ENCODE peak calls at places on chromosome 7, in nine cellular contexts. F is IMR-90, Q is kidney, K is GM06990, H is colonic mucosa, R is BJ, X is brain microvascular endothelial cell, W is A549, O is uterus. L is an unnamed sample.

GRCh38 chr7:23544913-23545354 is 13.2 kb upstream of the TRA2A start:
- DNase-seq in F (peak), Q (no peak), K (peak), H (no peak), R (no peak), X (peak), W (peak), O (no peak), L (no peak)

GRCh38 chr7:101114492-101114891 is 12.4 kb upstream of the SERPINE1 start:
- DNase-seq in F (no peak), Q (no peak), K (no peak), H (no peak), R (no peak), X (peak), W (no peak), O (no peak), L (no peak)

GRCh38 chr7:138400400-138400886 is 59.6 kb upstream of the TRIM24 start:
- DNase-seq in F (no peak), Q (no peak), K (no peak), H (no peak), R (no peak), X (no peak), W (no peak), O (no peak), L (no peak)

GRCh38 chr7:64879800-64880199 is 23.3 kb upstream of the ZNF273 start:
- DNase-seq in F (no peak), Q (no peak), K (no peak), H (peak), R (no peak), X (no peak), W (no peak), O (no peak), L (no peak)

GRCh38 chr7:19290936-19291335 is 145.7 kb upstream of the FERD3L start:
- DNase-seq in F (peak), Q (no peak), K (no peak), H (no peak), R (no peak), X (no peak), W (no peak), O (no peak), L (no peak)

GRCh38 chr7:143884978-143885559 is 16.9 kb downstream of the TCAF1 start:
- DNase-seq in F (peak), Q (peak), K (peak), H (peak), R (no peak), X (peak), W (no peak), O (peak), L (no peak)

GRCh38 chr7:4817178-4817905 is 41.9 kb downstream of the AP5Z1 start:
- DNase-seq in F (no peak), Q (no peak), K (no peak), H (no peak), R (no peak), X (no peak), W (no peak), O (no peak), L (peak)

GRCh38 chr7:34550996-34551395 is 107.0 kb upstream of the NPSR1 start:
- DNase-seq in F (no peak), Q (no peak), K (no peak), H (no peak), R (no peak), X (no peak), W (no peak), O (no peak), L (no peak)

GRCh38 chr7:155254018-155254417 is 43.7 kb upstream of the INSIG1 start:
- DNase-seq in F (no peak), Q (no peak), K (no peak), H (no peak), R (no peak), X (no peak), W (no peak), O (no peak), L (no peak)

GRCh38 chr7:7773334-7774308 is 55.2 kb upstream of the RPA3 start:
- DNase-seq in F (no peak), Q (no peak), K (peak), H (no peak), R (no peak), X (no peak), W (no peak), O (no peak), L (no peak)

GRCh38 chr7:114082567-114082933 is 163.7 kb upstream of the PPP1R3A start:
- DNase-seq in F (no peak), Q (no peak), K (no peak), H (peak), R (no peak), X (no peak), W (no peak), O (no peak), L (no peak)

GRCh38 chr7:130149575-130150139 is 55.5 kb downstream of the TMEM209 start:
- DNase-seq in F (no peak), Q (no peak), K (peak), H (peak), R (no peak), X (no peak), W (no peak), O (no peak), L (no peak)

GRCh38 chr7:11192506-11192905 is 218.8 kb downstream of the PHF14 start:
- DNase-seq in F (peak), Q (no peak), K (no peak), H (no peak), R (no peak), X (peak), W (no peak), O (no peak), L (no peak)

GRCh38 chr7:7157177-7157886 is 25.0 kb upstream of the C1GALT1 start:
- DNase-seq in F (peak), Q (no peak), K (no peak), H (no peak), R (peak), X (peak), W (no peak), O (no peak), L (no peak)

GRCh38 chr7:137801003-137801402 is 45.8 kb downstream of the DGKI start:
- DNase-seq in F (peak), Q (no peak), K (no peak), H (no peak), R (no peak), X (peak), W (no peak), O (no peak), L (no peak)

GRCh38 chr7:22443370-22444180 is 56.4 kb downstream of the STEAP1B start:
- DNase-seq in F (peak), Q (no peak), K (no peak), H (peak), R (no peak), X (peak), W (no peak), O (no peak), L (no peak)

GRCh38 chr7:55555160-55555559 is 17.1 kb downstream of the VOPP1 start:
- DNase-seq in F (no peak), Q (no peak), K (no peak), H (peak), R (no peak), X (no peak), W (no peak), O (no peak), L (no peak)

GRCh38 chr7:81430761-81431160 is 339.1 kb downstream of the HGF start:
- DNase-seq in F (no peak), Q (no peak), K (no peak), H (no peak), R (no peak), X (no peak), W (no peak), O (no peak), L (no peak)

GRCh38 chr7:55135462-55135861 is 116.6 kb downstream of the EGFR start:
- DNase-seq in F (no peak), Q (no peak), K (no peak), H (no peak), R (no peak), X (no peak), W (no peak), O (no peak), L (no peak)

GRCh38 chr7:130595986-130596385 is 72.6 kb downstream of the COPG2 start:
- DNase-seq in F (peak), Q (peak), K (no peak), H (no peak), R (no peak), X (peak), W (peak), O (no peak), L (no peak)

GRCh38 chr7:101594790-101595189 is 34.3 kb downstream of the MYL10 start:
- DNase-seq in F (no peak), Q (no peak), K (no peak), H (no peak), R (no peak), X (no peak), W (no peak), O (no peak), L (no peak)

GRCh38 chr7:6482307-6482706 is 34.6 kb upstream of the DAGLB start:
- DNase-seq in F (no peak), Q (no peak), K (no peak), H (peak), R (no peak), X (no peak), W (no peak), O (no peak), L (no peak)

GRCh38 chr7:80155374-80155773 is 20.7 kb downstream of the GNAI1 start:
- DNase-seq in F (no peak), Q (no peak), K (no peak), H (no peak), R (no peak), X (no peak), W (no peak), O (no peak), L (no peak)

DNA sequence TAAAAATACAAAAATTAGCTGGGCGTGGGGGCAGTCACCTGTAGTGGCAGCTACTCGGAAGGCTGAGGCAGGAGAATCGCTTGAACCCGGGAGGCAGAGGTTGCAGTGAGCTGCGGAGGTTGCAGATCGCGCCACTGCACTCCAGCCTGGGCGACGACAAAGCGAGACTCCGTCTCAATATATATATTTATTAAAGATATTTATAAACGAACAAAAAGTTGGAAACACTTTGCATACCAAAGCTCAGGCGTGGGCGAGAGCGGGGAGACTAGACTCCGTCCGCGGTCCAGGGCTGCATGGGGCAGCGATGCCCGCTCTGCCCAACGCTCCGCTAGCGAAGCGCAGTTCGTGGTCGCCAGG is 7.9 kb upstream of the CRYGN start:
- DNase-seq in F (no peak), Q (no peak), K (no peak), H (no peak), R (no peak), X (no peak), W (no peak), O (no peak), L (no peak)
- H3K4me3 ChIP-seq in F (no peak), Q (peak), K (peak), H (peak), R (peak), X (peak), W (peak), O (no peak), L (peak)

DNA sequence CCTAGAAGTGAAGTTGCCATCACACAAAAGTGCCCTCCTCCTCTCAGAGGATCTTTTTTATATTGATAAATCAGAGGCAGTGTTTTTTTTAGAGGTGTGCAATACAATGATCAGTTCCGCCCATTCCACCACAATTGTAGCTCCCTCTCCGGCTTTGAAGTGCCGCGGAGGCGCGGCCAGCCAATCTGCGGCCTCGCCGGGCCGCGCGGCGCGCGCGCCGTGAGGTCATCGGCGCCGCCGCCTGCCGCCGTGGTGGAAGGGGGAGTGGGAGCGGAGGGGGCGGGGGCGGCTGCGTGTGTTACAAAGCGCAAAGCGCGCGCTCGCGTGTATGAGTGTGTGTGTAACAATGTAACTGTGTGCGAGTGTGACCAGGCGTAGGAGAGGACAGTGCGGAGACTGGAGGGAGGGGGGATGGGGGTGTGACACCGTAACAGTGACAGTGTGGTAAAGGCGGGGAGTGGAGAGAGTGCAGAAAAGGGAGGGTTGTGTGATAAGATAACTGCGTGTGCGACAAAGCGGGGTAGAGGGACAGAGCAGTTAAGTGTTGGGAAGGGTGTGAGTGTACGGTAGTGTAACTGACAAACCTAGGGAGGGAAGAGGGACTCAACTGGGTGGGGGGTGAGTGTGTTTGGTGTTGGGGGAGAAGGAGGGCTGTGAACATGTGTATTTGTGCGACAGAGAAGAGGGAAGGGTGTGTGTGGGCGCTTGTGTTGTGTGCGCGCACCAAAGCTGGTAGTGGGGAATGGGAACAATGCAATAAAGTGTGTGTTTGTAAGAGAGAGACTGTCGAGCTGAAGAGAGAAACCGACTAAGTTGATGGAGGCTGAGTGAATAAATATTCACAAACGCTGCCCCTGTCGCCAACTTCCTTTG is at the start of gene SP8:
- DNase-seq in F (peak), Q (no peak), K (peak), H (peak), R (no peak), X (no peak), W (no peak), O (no peak), L (no peak)
- H3K4me3 ChIP-seq in F (peak), Q (no peak), K (peak), H (peak), R (peak), X (peak), W (peak), O (no peak), L (peak)

DNA sequence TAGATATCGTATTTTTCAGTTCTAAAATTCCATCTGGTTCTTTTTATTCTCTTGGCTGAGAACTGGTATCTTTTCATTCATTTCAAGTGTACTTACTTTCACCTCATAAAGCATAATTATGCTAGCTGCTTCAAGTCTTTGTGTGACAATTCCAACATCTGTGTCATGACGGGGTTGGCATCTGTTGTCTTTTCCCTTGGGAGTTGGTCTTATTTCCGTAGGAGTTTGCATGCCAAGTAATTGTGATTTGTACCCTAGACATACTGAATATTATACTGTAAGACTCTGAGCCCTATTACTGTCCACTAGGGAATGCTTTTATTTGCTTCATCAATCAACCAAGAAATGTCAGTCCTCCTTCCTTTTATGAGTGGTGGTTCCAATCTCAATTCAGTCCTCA is 24.6 kb upstream of the HUS1 start:
- DNase-seq in F (no peak), Q (no peak), K (no peak), H (no peak), R (no peak), X (no peak), W (no peak), O (no peak), L (no peak)
- H3K4me3 ChIP-seq in F (no peak), Q (no peak), K (no peak), H (no peak), R (no peak), X (no peak), W (no peak), O (no peak), L (no peak)

DNA sequence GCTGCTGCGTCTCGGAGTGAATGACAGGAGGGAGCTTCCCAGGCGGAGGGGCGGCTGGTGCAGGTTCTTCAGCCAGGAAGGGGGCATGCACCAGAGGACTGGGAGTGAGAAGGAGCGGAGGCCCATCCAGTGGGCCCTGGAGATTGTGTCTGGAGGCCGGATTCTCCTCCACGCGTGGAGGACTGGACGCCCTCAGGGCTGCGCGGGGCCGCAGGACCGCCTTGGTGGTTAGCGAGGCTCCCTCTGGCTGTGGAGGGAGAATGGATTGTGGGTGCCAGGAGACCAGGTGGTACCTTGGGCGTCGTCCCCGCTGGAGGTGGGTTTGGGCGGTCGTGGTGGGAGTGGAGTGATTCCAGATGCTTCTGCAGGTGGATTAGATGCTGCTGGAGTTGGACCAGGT is 68.9 kb downstream of the ELFN1 start:
- DNase-seq in F (no peak), Q (peak), K (no peak), H (no peak), R (no peak), X (no peak), W (no peak), O (no peak), L (no peak)
- H3K4me3 ChIP-seq in F (no peak), Q (no peak), K (no peak), H (no peak), R (no peak), X (no peak), W (no peak), O (no peak), L (no peak)

DNA sequence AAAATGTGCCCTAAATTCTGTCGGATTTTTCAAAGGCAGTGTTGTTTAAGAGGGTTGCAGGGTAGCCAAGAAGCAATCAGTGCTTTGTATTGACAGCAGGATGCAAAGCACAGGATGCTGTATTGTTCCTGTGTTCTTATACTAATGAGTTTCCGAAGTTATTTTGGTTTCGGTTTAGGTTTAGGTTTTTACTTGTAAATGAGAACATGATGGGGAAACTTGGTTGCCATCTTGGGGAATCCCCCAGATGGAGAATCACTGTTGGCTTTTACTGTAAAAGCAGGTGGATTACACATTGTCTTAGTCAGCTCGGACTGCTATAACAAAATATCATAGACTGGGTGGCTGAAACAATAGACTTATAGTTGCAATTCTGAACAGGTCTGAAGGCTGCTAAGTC is 72.1 kb downstream of the INHBA start:
- DNase-seq in F (no peak), Q (no peak), K (peak), H (no peak), R (no peak), X (no peak), W (no peak), O (no peak), L (no peak)
- H3K4me3 ChIP-seq in F (no peak), Q (no peak), K (no peak), H (no peak), R (no peak), X (no peak), W (no peak), O (no peak), L (no peak)

DNA sequence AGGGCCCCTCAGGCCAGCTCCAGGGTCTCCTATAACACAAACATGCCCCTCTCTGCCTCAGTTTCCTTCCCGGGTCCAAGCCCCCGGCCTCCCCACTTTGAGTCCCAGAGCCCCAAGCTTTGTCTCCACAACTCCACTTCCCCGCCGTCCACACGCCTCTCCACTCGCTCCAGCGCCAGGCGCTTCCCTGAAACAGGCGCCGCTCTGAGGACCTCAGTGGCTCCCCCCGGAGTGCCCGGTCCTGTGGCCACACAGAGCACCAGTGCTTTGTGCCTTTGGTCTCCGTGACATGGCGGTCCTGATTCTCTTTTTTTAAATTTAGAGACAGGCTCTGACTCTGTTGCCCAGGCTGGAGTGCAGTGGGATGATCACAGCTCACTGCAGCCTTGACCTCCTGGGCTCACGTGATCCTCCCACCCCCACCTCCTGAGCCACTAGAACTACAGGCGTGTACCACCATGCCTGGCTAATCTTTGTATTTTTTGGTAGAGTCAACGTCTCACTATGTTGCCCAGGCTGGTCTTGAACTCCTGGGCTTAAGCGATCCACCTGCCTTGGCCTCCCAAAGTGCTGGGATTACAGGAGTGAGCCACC is 7.7 kb upstream of the INTS1 start:
- DNase-seq in F (no peak), Q (no peak), K (no peak), H (no peak), R (no peak), X (no peak), W (no peak), O (no peak), L (no peak)
- H3K4me3 ChIP-seq in F (no peak), Q (no peak), K (no peak), H (no peak), R (no peak), X (no peak), W (no peak), O (no peak), L (no peak)

GRCh38 chr7:15015545-15016314 is 113.2 kb upstream of the DGKB start:
- DNase-seq in F (peak), Q (peak), K (no peak), H (peak), R (no peak), X (peak), W (peak), O (peak), L (no peak)
- H3K4me3 ChIP-seq in F (no peak), Q (peak), K (no peak), H (no peak), R (no peak), X (peak), W (no peak), O (no peak), L (peak)

DNA sequence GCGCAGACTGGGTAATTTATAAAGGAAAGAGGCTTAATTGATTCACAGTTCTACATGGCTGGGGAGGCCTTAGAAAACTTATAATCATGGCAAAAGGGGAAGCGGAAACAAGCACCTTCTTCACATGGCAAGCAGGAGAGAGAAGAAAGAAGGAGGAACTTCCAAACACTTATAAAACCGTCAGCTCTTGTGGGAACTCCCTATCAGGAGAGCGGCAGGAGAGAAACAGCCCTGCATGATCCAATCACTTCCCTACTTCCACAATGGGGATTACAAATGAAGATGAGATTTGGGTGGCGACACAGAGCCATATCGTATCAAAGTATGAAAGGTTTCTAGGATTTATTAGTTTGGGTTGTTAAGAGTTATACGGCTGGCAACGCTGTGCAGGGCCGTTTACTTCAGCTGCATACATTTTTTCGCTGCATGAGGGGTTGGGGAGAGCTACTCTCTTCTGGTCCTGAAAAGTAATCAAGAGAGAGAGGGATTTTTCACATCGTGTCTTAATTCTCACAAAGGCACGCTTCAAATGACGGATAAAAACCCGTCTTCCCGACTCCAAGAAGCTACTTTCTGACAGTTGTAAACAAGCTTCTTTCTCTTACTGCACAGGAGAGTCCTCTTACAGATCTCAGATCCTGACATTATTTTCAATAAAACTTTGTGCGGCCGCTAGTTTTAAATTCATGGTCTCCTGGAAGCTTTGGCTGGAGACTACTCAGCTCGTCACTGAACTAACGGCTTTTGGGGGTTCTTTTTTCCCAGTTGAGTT is 782 bp upstream of the GTPBP10 start:
- DNase-seq in F (peak), Q (no peak), K (no peak), H (peak), R (peak), X (peak), W (peak), O (no peak), L (no peak)
- H3K4me3 ChIP-seq in F (peak), Q (peak), K (peak), H (peak), R (peak), X (peak), W (peak), O (peak), L (peak)

L was measured in lower lobe of right lung.